ENCODE peak calls at places on chromosomes 7 and 10, in seven cellular contexts. V, K, L, X, E, W and M are unnamed samples.
A peak's percentile ranks its signal among the peaks of the same experiment; 100 is the strongest.

GRCh38 chr10:47458466-47459154 is 25.3 kb downstream of the ANXA8 start:
- DNase-seq in V (no peak), K (peak; percentile 67), L (no peak), X (no peak), E (no peak), W (no peak), M (no peak)

GRCh38 chr7:103076767-103077166 is 1.8 kb downstream of the ARMC10 start:
- DNase-seq in V (no peak), K (no peak), L (no peak), X (no peak), E (no peak), W (no peak), M (no peak)

GRCh38 chr10:90856964-90857634 is 740 bp downstream of the HTR7 start:
- DNase-seq in V (peak; percentile 51), K (peak; percentile 29), L (no peak), X (no peak), E (no peak), W (no peak), M (no peak)

GRCh38 chr10:117536359-117536861 is 6.1 kb upstream of the EMX2 start:
- DNase-seq in V (no peak), K (no peak), L (no peak), X (no peak), E (no peak), W (no peak), M (no peak)

GRCh38 chr7:112160771-112161150 is 45.4 kb downstream of the DOCK4 start:
- DNase-seq in V (no peak), K (no peak), L (no peak), X (no peak), E (no peak), W (no peak), M (no peak)

GRCh38 chr10:25028711-25029110 is 12.3 kb downstream of the THNSL1 start:
- DNase-seq in V (no peak), K (peak; percentile 44), L (no peak), X (no peak), E (no peak), W (no peak), M (no peak)

GRCh38 chr7:44195901-44196300 is 4.9 kb upstream of the YKT6 start:
- DNase-seq in V (no peak), K (peak; percentile 11), L (no peak), X (no peak), E (no peak), W (no peak), M (no peak)

GRCh38 chr7:110432061-110432553 is 658.8 kb upstream of the LRRN3 start:
- DNase-seq in V (no peak), K (no peak), L (no peak), X (no peak), E (no peak), W (no peak), M (no peak)

GRCh38 chr7:2953588-2954407 is 89.9 kb downstream of the CARD11 start:
- DNase-seq in V (no peak), K (no peak), L (no peak), X (no peak), E (no peak), W (no peak), M (peak; percentile 25)